ENCODE peak calls at places on chromosomes 7 and 10, in four cellular contexts. One of them, this sample, is unnamed.

GRCh38 chr10:75959209-75959608 is 527.8 kb downstream of the LRMDA start:
- DNase-seq in GM12878: no peak
- DNase-seq in K562: no peak
- DNase-seq in H1: no peak
- DNase-seq in this sample: no peak

GRCh38 chr10:119209736-119210355 is 2.5 kb downstream of the GRK5 start:
- DNase-seq in GM12878: no peak
- DNase-seq in K562: no peak
- DNase-seq in H1: no peak
- DNase-seq in this sample: no peak

GRCh38 chr10:75038335-75038734 is 73.1 kb upstream of the SAMD8 start:
- DNase-seq in GM12878: no peak
- DNase-seq in K562: no peak
- DNase-seq in H1: no peak
- DNase-seq in this sample: no peak

GRCh38 chr7:129771201-129771927 is 159.8 kb downstream of the NRF1 start:
- DNase-seq in GM12878: no peak
- DNase-seq in K562: no peak
- DNase-seq in H1: no peak
- DNase-seq in this sample: no peak

GRCh38 chr7:83866587-83866986 is 217.6 kb upstream of the SEMA3E start:
- DNase-seq in GM12878: no peak
- DNase-seq in K562: no peak
- DNase-seq in H1: no peak
- DNase-seq in this sample: no peak

GRCh38 chr10:101330236-101331225 is 23.4 kb upstream of the BTRC start:
- DNase-seq in GM12878: no peak
- DNase-seq in K562: no peak
- DNase-seq in H1: no peak
- DNase-seq in this sample: no peak

GRCh38 chr7:93948106-93948505 is 26.6 kb downstream of the GNG11 start:
- DNase-seq in GM12878: no peak
- DNase-seq in K562: no peak
- DNase-seq in H1: no peak
- DNase-seq in this sample: no peak

GRCh38 chr10:44066211-44066837 is 318.6 kb downstream of the CXCL12 start:
- DNase-seq in GM12878: no peak
- DNase-seq in K562: no peak
- DNase-seq in H1: no peak
- DNase-seq in this sample: no peak

GRCh38 chr7:134932707-134933370 is 53.5 kb upstream of the AGBL3 start:
- DNase-seq in GM12878: peak; percentile 23
- DNase-seq in K562: no peak
- DNase-seq in H1: no peak
- DNase-seq in this sample: no peak

GRCh38 chr10:73529089-73529832 is 33.4 kb upstream of the PPP3CB start:
- DNase-seq in GM12878: peak; percentile 20
- DNase-seq in K562: peak; percentile 78
- DNase-seq in H1: peak; percentile 19
- DNase-seq in this sample: peak; percentile 95

GRCh38 chr10:44924261-44925040 is 13.3 kb downstream of the TMEM72 start:
- DNase-seq in GM12878: no peak
- DNase-seq in K562: no peak
- DNase-seq in H1: no peak
- DNase-seq in this sample: peak; percentile 9

GRCh38 chr10:71696635-71697326 is 22.8 kb downstream of the C10orf105 start:
- DNase-seq in GM12878: no peak
- DNase-seq in K562: peak; percentile 91
- DNase-seq in H1: peak; percentile 41
- DNase-seq in this sample: peak; percentile 87

GRCh38 chr7:115822380-115822779 is 208.2 kb downstream of the TFEC start:
- DNase-seq in GM12878: no peak
- DNase-seq in K562: no peak
- DNase-seq in H1: no peak
- DNase-seq in this sample: no peak

GRCh38 chr7:45117582-45117981 is 6.1 kb upstream of the TBRG4 start:
- DNase-seq in GM12878: no peak
- DNase-seq in K562: no peak
- DNase-seq in H1: no peak
- DNase-seq in this sample: no peak

GRCh38 chr10:122316224-122316884 is 45.3 kb downstream of the BTBD16 start:
- DNase-seq in GM12878: no peak
- DNase-seq in K562: no peak
- DNase-seq in H1: no peak
- DNase-seq in this sample: no peak

GRCh38 chr7:12212051-12212485 is 974 bp downstream of the TMEM106B start:
- DNase-seq in GM12878: no peak
- DNase-seq in K562: peak; percentile 9
- DNase-seq in H1: no peak
- DNase-seq in this sample: peak; percentile 21

GRCh38 chr7:75042299-75042698 is 31.3 kb downstream of the RCC1L start:
- DNase-seq in GM12878: no peak
- DNase-seq in K562: no peak
- DNase-seq in H1: no peak
- DNase-seq in this sample: no peak

GRCh38 chr7:50317221-50317678 is 12.7 kb downstream of the IKZF1 start:
- DNase-seq in GM12878: no peak
- DNase-seq in K562: no peak
- DNase-seq in H1: no peak
- DNase-seq in this sample: no peak

GRCh38 chr7:1739593-1739992 is 69.5 kb downstream of the ELFN1 start:
- DNase-seq in GM12878: no peak
- DNase-seq in K562: no peak
- DNase-seq in H1: no peak
- DNase-seq in this sample: no peak

GRCh38 chr10:128092454-128092853 is 33.8 kb downstream of the MKI67 start:
- DNase-seq in GM12878: no peak
- DNase-seq in K562: no peak
- DNase-seq in H1: no peak
- DNase-seq in this sample: no peak

GRCh38 chr10:90862908-90863514 is 5.2 kb upstream of the HTR7 start:
- DNase-seq in GM12878: no peak
- DNase-seq in K562: peak; percentile 13
- DNase-seq in H1: no peak
- DNase-seq in this sample: peak; percentile 47

GRCh38 chr7:156897673-156898072 is 4.7 kb upstream of the LMBR1 start:
- DNase-seq in GM12878: no peak
- DNase-seq in K562: no peak
- DNase-seq in H1: no peak
- DNase-seq in this sample: peak; percentile 24

GRCh38 chr7:33982425-33982786 is 77.1 kb downstream of the BMPER start:
- DNase-seq in GM12878: no peak
- DNase-seq in K562: no peak
- DNase-seq in H1: no peak
- DNase-seq in this sample: peak; percentile 68

GRCh38 chr10:43965033-43965917 is 316.6 kb upstream of the ZNF32 start:
- DNase-seq in GM12878: peak; percentile 74
- DNase-seq in K562: no peak
- DNase-seq in H1: no peak
- DNase-seq in this sample: no peak

GRCh38 chr7:113209449-113210203 is 91.3 kb upstream of the SMIM30 start:
- DNase-seq in GM12878: no peak
- DNase-seq in K562: no peak
- DNase-seq in H1: no peak
- DNase-seq in this sample: peak; percentile 9

GRCh38 chr10:24952701-24953349 is 419 bp upstream of the PRTFDC1 start:
- DNase-seq in GM12878: no peak
- DNase-seq in K562: peak; percentile 77
- DNase-seq in H1: no peak
- DNase-seq in this sample: peak; percentile 79

GRCh38 chr7:32415519-32415918 is 74.7 kb downstream of the LSM5 start:
- DNase-seq in GM12878: no peak
- DNase-seq in K562: no peak
- DNase-seq in H1: no peak
- DNase-seq in this sample: no peak

GRCh38 chr10:82874671-82875070 is 999.7 kb downstream of the NRG3 start:
- DNase-seq in GM12878: no peak
- DNase-seq in K562: no peak
- DNase-seq in H1: no peak
- DNase-seq in this sample: no peak

GRCh38 chr7:107230334-107230733 is 61.5 kb downstream of the HBP1 start:
- DNase-seq in GM12878: no peak
- DNase-seq in K562: no peak
- DNase-seq in H1: no peak
- DNase-seq in this sample: no peak

GRCh38 chr7:87152897-87153641 is 816 bp downstream of the DMTF1 start:
- DNase-seq in GM12878: no peak
- DNase-seq in K562: no peak
- DNase-seq in H1: no peak
- DNase-seq in this sample: peak; percentile 28

GRCh38 chr10:121598261-121599249 is at the start of gene FGFR2:
- DNase-seq in GM12878: no peak
- DNase-seq in K562: peak; percentile 85
- DNase-seq in H1: no peak
- DNase-seq in this sample: peak; percentile 92

GRCh38 chr7:23276381-23276780 is 22.8 kb upstream of the MALSU1 start:
- DNase-seq in GM12878: no peak
- DNase-seq in K562: no peak
- DNase-seq in H1: peak; percentile 17
- DNase-seq in this sample: peak; percentile 81

GRCh38 chr10:100654835-100655759 is 90.3 kb upstream of the PAX2 start:
- DNase-seq in GM12878: no peak
- DNase-seq in K562: no peak
- DNase-seq in H1: no peak
- DNase-seq in this sample: peak; percentile 66

GRCh38 chr10:6409982-6410694 is 169.9 kb downstream of the PRKCQ start:
- DNase-seq in GM12878: no peak
- DNase-seq in K562: no peak
- DNase-seq in H1: no peak
- DNase-seq in this sample: peak; percentile 41
- H3K4me3 ChIP-seq in GM12878: no peak overlapping the region
- H3K4me3 ChIP-seq in K562: no peak overlapping the region
- H3K4me3 ChIP-seq in H1: no peak overlapping the region
- H3K4me3 ChIP-seq in this sample: no peak overlapping the region

GRCh38 chr10:89029785-89030437 is 39.3 kb downstream of the FAS start:
- DNase-seq in GM12878: peak; percentile 24
- DNase-seq in K562: peak; percentile 32
- DNase-seq in H1: no peak
- DNase-seq in this sample: peak; percentile 82

GRCh38 chr10:89029201-89029600 is 38.6 kb downstream of the FAS start:
- DNase-seq in GM12878: no peak
- DNase-seq in K562: no peak
- DNase-seq in H1: no peak
- DNase-seq in this sample: no peak

DNA sequence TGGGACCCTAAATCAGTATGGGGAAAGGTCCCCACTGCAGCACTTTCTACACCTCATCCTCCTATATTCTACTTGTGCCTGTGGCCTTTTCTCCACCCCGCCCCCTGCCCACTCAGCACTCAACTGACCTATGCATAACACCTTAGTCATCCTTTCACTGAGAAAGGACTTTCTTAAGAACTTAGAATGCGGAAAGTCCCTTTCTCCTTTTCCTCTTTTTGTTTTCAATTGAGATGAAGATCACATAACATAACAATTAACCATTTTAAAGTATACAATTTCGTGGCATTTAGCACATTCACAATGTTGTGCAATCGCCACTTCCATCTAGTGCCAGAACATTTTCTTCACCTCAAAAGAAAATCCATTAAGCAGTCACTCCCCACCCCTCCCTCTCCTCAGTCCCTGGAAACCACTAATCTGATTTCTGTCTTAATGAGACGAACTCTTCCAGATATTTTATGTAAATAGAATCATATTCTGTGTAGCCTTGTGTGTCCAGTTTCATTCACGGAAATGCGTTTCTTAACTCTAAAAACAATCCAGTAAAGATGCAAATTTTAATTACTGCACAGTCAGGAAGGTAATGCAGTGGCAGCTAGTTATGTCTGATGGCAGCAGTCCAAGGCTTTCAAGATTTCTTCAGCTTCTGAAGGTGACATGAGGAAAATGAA is 41.7 kb downstream of the FAS start:
- DNase-seq in GM12878: peak; percentile 28
- DNase-seq in K562: no peak
- DNase-seq in H1: peak; percentile 13
- DNase-seq in this sample: peak; percentile 55
- TF ChIP-seq CREB1 in GM12878: no peak
- TF ChIP-seq CREB1 in K562: no peak
- TF ChIP-seq CREB1 in H1: no peak
- TF ChIP-seq CREB1 in this sample: no peak

GRCh38 chr7:30468791-30469190 is 9.8 kb downstream of the NOD1 start:
- DNase-seq in GM12878: no peak
- DNase-seq in K562: no peak
- DNase-seq in H1: no peak
- DNase-seq in this sample: no peak
- TF ChIP-seq POLR2AphosphoS5 in GM12878: no peak
- TF ChIP-seq POLR2AphosphoS5 in K562: no peak
- TF ChIP-seq POLR2AphosphoS5 in H1: no peak
- TF ChIP-seq POLR2AphosphoS5 in this sample: no peak

GRCh38 chr10:28668363-28669226 is 8.7 kb upstream of the BAMBI start:
- DNase-seq in GM12878: no peak
- DNase-seq in K562: peak; percentile 62
- DNase-seq in H1: no peak
- DNase-seq in this sample: peak; percentile 77

GRCh38 chr10:28664369-28664740 is 13.0 kb upstream of the BAMBI start:
- DNase-seq in GM12878: no peak
- DNase-seq in K562: no peak
- DNase-seq in H1: no peak
- DNase-seq in this sample: no peak

GRCh38 chr10:28666751-28667467 is 10.4 kb upstream of the BAMBI start:
- DNase-seq in GM12878: no peak
- DNase-seq in K562: no peak
- DNase-seq in H1: no peak
- DNase-seq in this sample: no peak

GRCh38 chr10:28674782-28675181 is 2.5 kb upstream of the BAMBI start:
- DNase-seq in GM12878: no peak
- DNase-seq in K562: no peak
- DNase-seq in H1: no peak
- DNase-seq in this sample: no peak

DNA sequence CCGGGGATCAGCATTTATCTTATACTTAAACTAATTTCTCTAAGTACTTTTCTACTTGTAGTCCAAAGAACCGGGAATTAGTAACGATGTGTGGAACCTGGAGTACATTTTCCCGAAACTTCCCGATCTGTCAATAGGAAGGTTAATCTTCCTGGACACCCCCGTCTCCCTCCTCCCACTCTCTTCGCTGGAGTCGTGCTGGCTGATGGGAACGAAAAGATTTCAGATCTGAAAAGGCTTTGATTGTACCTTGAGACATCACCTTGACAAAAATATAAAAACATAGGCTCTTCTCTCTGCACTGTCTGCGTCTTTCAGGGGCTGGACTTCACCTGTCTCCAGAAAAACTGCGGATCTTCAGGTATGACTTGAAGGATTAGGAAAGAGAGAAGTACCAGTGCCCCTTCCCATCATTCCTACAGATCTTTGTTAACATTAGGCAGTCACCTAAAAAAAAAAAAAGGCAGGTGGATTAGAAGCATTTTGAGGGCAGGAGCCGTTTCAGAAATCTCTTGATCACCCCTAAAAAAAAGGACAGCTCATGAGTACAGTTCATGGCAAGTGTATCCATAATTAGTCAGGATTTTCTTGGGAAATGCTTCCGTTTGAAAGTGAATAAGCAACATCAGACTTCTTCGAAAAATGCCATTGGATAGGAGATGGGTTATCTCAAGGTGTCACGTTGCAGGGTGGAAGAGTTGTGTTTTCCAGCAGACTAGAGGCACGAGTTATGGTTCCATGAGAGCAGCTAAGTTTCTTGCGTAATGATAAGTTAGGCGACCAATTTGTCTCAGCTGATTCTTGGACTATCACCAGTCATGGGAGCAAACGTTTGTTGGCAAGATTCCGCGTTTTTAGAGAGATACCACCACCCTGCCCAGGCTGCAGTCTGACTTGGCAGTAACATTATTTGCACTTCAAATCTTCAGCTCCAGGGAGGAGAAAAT is 7.8 kb upstream of the BAMBI start:
- DNase-seq in GM12878: no peak
- DNase-seq in K562: no peak
- DNase-seq in H1: no peak
- DNase-seq in this sample: peak; percentile 28
- H3K4me3 ChIP-seq in GM12878: no peak overlapping the region
- H3K4me3 ChIP-seq in K562: no peak overlapping the region
- H3K4me3 ChIP-seq in H1: peak overlapping the region; percentile 82
- H3K4me3 ChIP-seq in this sample: peak overlapping the region; percentile 78